ENCODE peak calls at places on chromosomes 4 and X, in four cellular contexts. C is WTC11, R is HepG2, H is K562. E is an unnamed sample.

GRCh38 chr4:21992330-21992729 is 43.8 kb upstream of the KCNIP4 start:
- DNase-seq in C (no peak), R (no peak), H (no peak), E (no peak)

GRCh38 chr4:123023647-123024046 is 101.2 kb upstream of the NUDT6 start:
- DNase-seq in C (no peak), R (no peak), H (no peak), E (no peak)

GRCh38 chr4:16027114-16027513 is 56.7 kb downstream of the PROM1 start:
- DNase-seq in C (no peak), R (no peak), H (no peak), E (no peak)

GRCh38 chrX:119155416-119156035 is 27.9 kb upstream of the KIAA1210 start:
- DNase-seq in C (no peak), R (no peak), H (no peak), E (no peak)

GRCh38 chrX:2318371-2318770 is 182.4 kb downstream of the DHRSX start:
- DNase-seq in C (no peak), R (no peak), H (no peak), E (no peak)

GRCh38 chrX:88439935-88440334 is 307.1 kb upstream of the CPXCR1 start:
- DNase-seq in C (no peak), R (peak; percentile 85), H (no peak), E (no peak)

GRCh38 chr4:132227349-132228165 is 921.5 kb upstream of the PCDH10 start:
- DNase-seq in C (peak; percentile 84), R (peak; percentile 60), H (peak; percentile 10), E (no peak)

GRCh38 chr4:147299205-147299604 is 181.7 kb upstream of the EDNRA start:
- DNase-seq in C (no peak), R (no peak), H (no peak), E (no peak)

GRCh38 chr4:164293181-164293580 is 460.8 kb upstream of the SMIM31 start:
- DNase-seq in C (no peak), R (no peak), H (no peak), E (no peak)

GRCh38 chr4:101346562-101347266 is 612 bp downstream of the PPP3CA start:
- DNase-seq in C (peak; percentile 51), R (peak; percentile 21), H (peak; percentile 33), E (no peak)

GRCh38 chr4:73729534-73730165 is 10.7 kb upstream of the CXCL8 start:
- DNase-seq in C (peak; percentile 60), R (peak; percentile 47), H (peak; percentile 57), E (no peak)

GRCh38 chr4:77175201-77175610 is 18.2 kb downstream of the CCNG2 start:
- DNase-seq in C (peak; percentile 60), R (no peak), H (no peak), E (no peak)

GRCh38 chr4:30838346-30838745 is 118.2 kb downstream of the PCDH7 start:
- DNase-seq in C (no peak), R (no peak), H (no peak), E (no peak)

GRCh38 chr4:1049591-1049905 is 38.1 kb downstream of the FGFRL1 start:
- DNase-seq in C (no peak), R (no peak), H (no peak), E (no peak)

GRCh38 chrX:18076434-18076833 is 144.3 kb downstream of the BEND2 start:
- DNase-seq in C (no peak), R (no peak), H (no peak), E (no peak)

GRCh38 chr4:65367306-65367705 is 303.0 kb downstream of the EPHA5 start:
- DNase-seq in C (no peak), R (no peak), H (no peak), E (no peak)

GRCh38 chrX:27575565-27575964 is 14.6 kb upstream of the DCAF8L2 start:
- DNase-seq in C (no peak), R (no peak), H (no peak), E (no peak)

GRCh38 chrX:118632862-118633261 is 94.5 kb upstream of the IL13RA1 start:
- DNase-seq in C (no peak), R (no peak), H (no peak), E (no peak)

GRCh38 chr4:81913427-81913878 is 441.7 kb upstream of the RASGEF1B start:
- DNase-seq in C (peak; percentile 79), R (peak; percentile 48), H (peak; percentile 82), E (no peak)

GRCh38 chrX:38768079-38768478 is 33.2 kb upstream of the MID1IP1 start:
- DNase-seq in C (no peak), R (no peak), H (no peak), E (no peak)

GRCh38 chrX:133415276-133416105 is at the start of gene GPC4:
- DNase-seq in C (peak; percentile 73), R (no peak), H (no peak), E (no peak)

GRCh38 chrX:106168107-106168506 is at the start of gene PWWP3B:
- DNase-seq in C (peak; percentile 36), R (no peak), H (no peak), E (no peak)

GRCh38 chr4:79964715-79965345 is 108.2 kb downstream of the ANTXR2 start:
- DNase-seq in C (peak; percentile 76), R (no peak), H (no peak), E (no peak)

DNA sequence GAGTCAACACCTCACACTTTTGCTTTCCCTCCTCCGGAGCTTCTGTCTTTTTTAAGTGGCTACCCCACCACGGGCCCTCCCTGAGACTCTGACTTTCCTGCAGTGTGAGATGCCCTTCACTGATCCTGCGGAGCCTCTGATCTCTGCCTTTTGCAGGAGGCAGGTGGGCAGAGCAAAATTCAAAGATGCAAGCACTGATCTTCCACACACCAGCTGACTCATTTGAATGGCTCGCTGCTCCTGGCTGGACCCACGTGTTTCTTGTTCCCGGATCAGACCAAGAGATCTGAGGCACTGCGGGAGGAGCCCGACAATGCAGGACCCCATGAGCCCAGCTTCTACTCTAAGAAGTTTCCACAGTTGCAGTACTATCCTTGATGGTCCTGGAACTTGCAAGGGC is 1607.9 kb upstream of the TENM3 start:
- DNase-seq in C (peak; percentile 9), R (no peak), H (no peak), E (no peak)
- TF ChIP-seq TCF7 in C (no peak), R (no peak), H (no peak), E (no peak)

GRCh38 chr4:156472624-156473023 is 499.0 kb downstream of the PDGFC start:
- DNase-seq in C (no peak), R (no peak), H (no peak), E (no peak)

GRCh38 chr4:156476359-156476758 is 495.2 kb downstream of the PDGFC start:
- DNase-seq in C (no peak), R (peak; percentile 1), H (no peak), E (no peak)

GRCh38 chr4:156473175-156473574 is 498.4 kb downstream of the PDGFC start:
- DNase-seq in C (no peak), R (no peak), H (no peak), E (no peak)

GRCh38 chr4:156475322-156475721 is 496.3 kb downstream of the PDGFC start:
- DNase-seq in C (no peak), R (peak; percentile 15), H (no peak), E (no peak)
- TF ChIP-seq TCF7 in C (no peak), R (no peak), H (no peak), E (no peak)

DNA sequence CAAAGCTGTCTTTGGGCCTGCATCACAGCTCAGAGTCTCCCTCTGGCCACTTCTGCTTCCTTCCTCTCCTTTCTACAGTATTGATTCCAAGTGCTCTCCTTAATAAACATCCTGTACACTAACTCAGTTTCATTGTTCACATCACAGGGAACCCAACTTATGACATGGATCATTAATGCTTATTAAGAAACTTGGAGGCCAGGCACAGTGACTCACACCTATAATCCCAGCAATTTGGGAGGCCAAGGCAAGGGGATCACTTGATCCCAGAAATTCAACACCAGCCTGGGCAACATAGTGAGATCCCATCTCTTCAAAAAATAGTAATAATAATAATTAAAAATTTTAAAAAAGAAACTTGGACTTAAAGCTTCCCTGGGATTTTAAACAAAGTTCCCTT is 89.2 kb upstream of the EFHC2 start:
- DNase-seq in C (no peak), R (no peak), H (no peak), E (no peak)
- TF ChIP-seq TCF7 in C (no peak), R (no peak), H (no peak), E (no peak)

DNA sequence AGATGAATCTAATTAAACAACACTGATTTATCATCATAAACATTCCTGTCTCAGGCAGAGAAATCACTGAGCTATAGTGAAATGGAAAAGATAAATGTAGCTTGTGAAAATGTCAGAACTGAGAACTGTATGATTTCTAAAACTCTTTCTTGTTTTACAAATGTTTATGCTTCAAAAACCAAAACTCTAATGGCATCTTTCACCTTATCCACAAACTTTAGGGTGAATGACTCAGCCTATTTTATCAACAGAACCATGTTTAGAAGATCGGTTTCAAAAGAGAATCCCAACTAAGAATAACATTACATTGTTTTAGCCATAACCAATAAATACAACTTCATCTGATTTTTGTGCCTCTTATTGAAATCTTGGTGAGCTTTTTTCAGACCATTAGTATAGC is 21.4 kb downstream of the NKX6-1 start:
- DNase-seq in C (no peak), R (no peak), H (no peak), E (no peak)
- TF ChIP-seq TCF7 in C (no peak), R (no peak), H (no peak), E (no peak)

DNA sequence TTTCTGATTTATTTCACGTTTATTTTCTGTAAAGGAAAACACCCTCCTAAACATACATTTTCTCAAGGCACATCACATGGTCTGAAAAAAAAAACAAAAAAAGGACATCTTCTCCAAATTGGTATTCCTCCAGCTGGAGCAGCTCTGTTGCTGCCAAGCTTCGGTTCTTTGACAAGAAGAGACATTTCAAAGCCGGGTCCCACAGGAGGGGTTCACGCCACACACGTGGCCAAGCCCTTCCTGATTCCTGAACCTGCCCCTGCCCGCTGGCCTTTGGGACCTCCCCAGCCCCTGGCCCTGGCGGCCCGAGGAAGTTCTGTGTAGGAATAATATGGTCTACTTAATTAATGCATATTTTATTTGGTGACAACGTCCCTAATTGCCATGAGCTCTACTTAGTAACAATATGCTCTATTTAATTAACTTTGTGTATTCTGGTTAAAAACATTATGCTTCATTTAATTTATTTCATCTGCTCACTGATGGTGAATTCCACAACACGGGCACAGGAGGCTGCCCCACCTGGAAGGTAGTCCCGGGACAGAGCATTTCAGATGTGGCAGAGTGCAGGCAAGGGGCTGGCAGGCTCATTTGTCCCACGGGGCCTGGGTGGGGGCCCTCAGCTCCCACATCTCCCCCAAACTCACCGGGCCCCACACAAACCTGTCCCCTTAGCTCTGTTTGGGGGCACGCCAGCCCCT is 5.4 kb upstream of the RGS12 start:
- DNase-seq in C (peak; percentile 9), R (no peak), H (no peak), E (no peak)
- TF ChIP-seq TCF7 in C (no peak), R (no peak), H (no peak), E (no peak)

GRCh38 chrX:31181377-31182038 is 109.7 kb upstream of the FTHL17 start:
- DNase-seq in C (no peak), R (no peak), H (no peak), E (no peak)

GRCh38 chrX:31178064-31178768 is 106.4 kb upstream of the FTHL17 start:
- DNase-seq in C (no peak), R (no peak), H (no peak), E (peak; percentile 42)

GRCh38 chrX:31179203-31179602 is 107.4 kb upstream of the FTHL17 start:
- DNase-seq in C (no peak), R (no peak), H (no peak), E (peak; percentile 23)

GRCh38 chrX:31178769-31179125 is 106.9 kb upstream of the FTHL17 start:
- DNase-seq in C (no peak), R (no peak), H (no peak), E (no peak)
- TF ChIP-seq TCF7 in C (no peak), R (no peak), H (no peak), E (no peak)